ENCODE peak calls at places on chromosomes 3 and 15, in ten cellular contexts. M is A549; P is right atrium auricular region; D is neuronal stem cell; J is IMR-90; L is H9; F is ascending aorta; A is thoracic aorta; O is fibroblast of lung; Z is CD8-positive, alpha-beta memory T cell. N is an unnamed sample. For H3K4me1, the result is how much of the 10 kb centered on the place peaks cover.

GRCh38 chr15:60237411-60237810 is 160.4 kb downstream of the ANXA2 start:
- DNase-seq in M (no peak), P (no peak), D (no peak), J (peak), L (no peak), F (no peak), A (no peak), O (peak), Z (no peak), N (no peak)

GRCh38 chr3:152574461-152575079 is 260.4 kb upstream of the P2RY1 start:
- DNase-seq in M (peak), P (peak), D (peak), J (peak), L (no peak), F (no peak), A (no peak), O (peak), Z (no peak), N (no peak)

GRCh38 chr3:23002846-23003800 is 200.0 kb upstream of the UBE2E2 start:
- DNase-seq in M (no peak), P (no peak), D (no peak), J (peak), L (no peak), F (no peak), A (no peak), O (peak), Z (no peak), N (no peak)

GRCh38 chr15:57583282-57583681 is 8.4 kb upstream of the MYZAP start:
- DNase-seq in M (no peak), P (no peak), D (no peak), J (no peak), L (no peak), F (no peak), A (no peak), O (no peak), Z (no peak), N (no peak)

GRCh38 chr15:48244923-48245322 is 38.8 kb downstream of the SLC12A1 start:
- DNase-seq in M (no peak), P (no peak), D (no peak), J (no peak), L (no peak), F (no peak), A (no peak), O (no peak), Z (no peak), N (no peak)

GRCh38 chr3:101676765-101677435 is at the start of gene ZBTB11:
- DNase-seq in M (peak), P (peak), D (peak), J (peak), L (peak), F (peak), A (peak), O (peak), Z (peak), N (no peak)

GRCh38 chr3:156518726-156519125 is 36.2 kb downstream of the SSR3 start:
- DNase-seq in M (no peak), P (no peak), D (no peak), J (peak), L (no peak), F (no peak), A (no peak), O (no peak), Z (no peak), N (no peak)

GRCh38 chr3:183354325-183354831 is 74.0 kb downstream of the MCF2L2 start:
- DNase-seq in M (no peak), P (no peak), D (no peak), J (no peak), L (no peak), F (no peak), A (no peak), O (no peak), Z (no peak), N (no peak)

GRCh38 chr3:50635066-50635465 is 18.1 kb downstream of the MAPKAPK3 start:
- DNase-seq in M (no peak), P (no peak), D (no peak), J (no peak), L (no peak), F (no peak), A (no peak), O (no peak), Z (no peak), N (no peak)

GRCh38 chr3:157147099-157147803 is 12.7 kb downstream of the CCNL1 start:
- DNase-seq in M (no peak), P (no peak), D (no peak), J (no peak), L (no peak), F (no peak), A (no peak), O (no peak), Z (no peak), N (no peak)

GRCh38 chr3:80668600-80669281 is 900.9 kb upstream of the ROBO1 start:
- DNase-seq in M (no peak), P (no peak), D (no peak), J (no peak), L (no peak), F (no peak), A (no peak), O (no peak), Z (no peak), N (no peak)

GRCh38 chr3:171802601-171802956 is 7.7 kb downstream of the PLD1 start:
- DNase-seq in M (no peak), P (no peak), D (no peak), J (no peak), L (no peak), F (no peak), A (no peak), O (no peak), Z (no peak), N (no peak)
- H3K4me1 ChIP-seq in M (half or more), P (under half), D (under half), J (under half), L (under half), F (under half), A (under half), O (under half), Z (under half), N (under half)

DNA sequence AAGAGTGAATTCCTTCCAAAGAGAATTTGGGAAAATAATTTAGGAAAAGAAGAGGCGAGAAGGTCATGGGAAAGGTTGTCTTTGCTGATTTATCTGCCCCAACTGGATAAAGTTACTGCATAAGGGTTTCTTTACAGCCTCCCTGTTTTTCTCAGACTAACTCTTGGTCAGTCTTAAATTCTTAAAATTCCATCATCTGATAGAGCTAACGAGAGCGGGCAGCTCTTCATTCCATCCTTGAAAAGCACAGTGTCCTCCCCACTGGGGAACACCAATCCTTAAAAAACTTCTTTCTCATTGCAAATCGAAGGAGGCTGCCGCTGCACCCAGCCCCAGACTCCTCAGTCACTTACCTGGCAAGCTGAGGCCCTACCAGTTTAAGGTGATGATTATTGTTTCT is 107.2 kb downstream of the PGPEP1L start:
- DNase-seq in M (no peak), P (no peak), D (no peak), J (peak), L (no peak), F (no peak), A (no peak), O (peak), Z (no peak), N (no peak)
- H3K4me1 ChIP-seq in M (half or more), P (under half), D (under half), J (half or more), L (under half), F (under half), A (half or more), O (under half), Z (under half), N (half or more)

GRCh38 chr15:92075764-92076163 is 222.3 kb downstream of the SLCO3A1 start:
- DNase-seq in M (no peak), P (no peak), D (no peak), J (no peak), L (no peak), F (no peak), A (no peak), O (no peak), Z (no peak), N (no peak)

GRCh38 chr15:92074161-92074560 is 220.7 kb downstream of the SLCO3A1 start:
- DNase-seq in M (no peak), P (no peak), D (no peak), J (no peak), L (no peak), F (no peak), A (no peak), O (no peak), Z (no peak), N (no peak)

GRCh38 chr15:92073044-92073785 is 219.7 kb downstream of the SLCO3A1 start:
- DNase-seq in M (no peak), P (no peak), D (no peak), J (peak), L (no peak), F (no peak), A (no peak), O (peak), Z (no peak), N (no peak)

GRCh38 chr15:92076536-92076935 is 223.0 kb downstream of the SLCO3A1 start:
- DNase-seq in M (no peak), P (no peak), D (no peak), J (no peak), L (no peak), F (no peak), A (no peak), O (no peak), Z (no peak), N (no peak)

DNA sequence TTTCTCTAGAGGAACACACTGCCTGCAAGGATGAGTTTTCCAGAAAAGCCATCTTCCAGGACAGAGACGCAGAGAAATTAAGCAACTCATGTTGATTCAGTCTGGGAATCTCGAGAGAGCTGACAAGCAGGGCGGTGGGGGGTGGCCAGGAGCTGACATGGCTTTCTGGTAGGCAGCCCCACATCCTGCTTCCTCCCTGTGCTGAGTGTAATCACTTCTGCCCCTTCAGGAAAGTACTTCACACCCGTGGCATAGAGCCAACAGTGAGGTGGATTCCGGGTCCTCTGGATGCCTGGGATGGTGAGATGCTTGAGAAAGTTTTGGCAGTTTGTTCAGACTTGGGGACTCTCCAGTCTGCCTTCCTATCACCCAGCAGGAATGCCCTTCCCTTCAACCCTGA is 221.1 kb downstream of the SLCO3A1 start:
- DNase-seq in M (peak), P (peak), D (no peak), J (peak), L (no peak), F (no peak), A (peak), O (no peak), Z (no peak), N (no peak)
- H3K4me1 ChIP-seq in M (under half), P (under half), D (under half), J (under half), L (under half), F (under half), A (under half), O (under half), Z (under half), N (half or more)

GRCh38 chr3:134364936-134365765 is 9.1 kb downstream of the AMOTL2 start:
- DNase-seq in M (no peak), P (no peak), D (no peak), J (no peak), L (no peak), F (no peak), A (no peak), O (no peak), Z (no peak), N (no peak)
- H3K4me1 ChIP-seq in M (half or more), P (under half), D (half or more), J (half or more), L (under half), F (half or more), A (half or more), O (half or more), Z (under half), N (half or more)

DNA sequence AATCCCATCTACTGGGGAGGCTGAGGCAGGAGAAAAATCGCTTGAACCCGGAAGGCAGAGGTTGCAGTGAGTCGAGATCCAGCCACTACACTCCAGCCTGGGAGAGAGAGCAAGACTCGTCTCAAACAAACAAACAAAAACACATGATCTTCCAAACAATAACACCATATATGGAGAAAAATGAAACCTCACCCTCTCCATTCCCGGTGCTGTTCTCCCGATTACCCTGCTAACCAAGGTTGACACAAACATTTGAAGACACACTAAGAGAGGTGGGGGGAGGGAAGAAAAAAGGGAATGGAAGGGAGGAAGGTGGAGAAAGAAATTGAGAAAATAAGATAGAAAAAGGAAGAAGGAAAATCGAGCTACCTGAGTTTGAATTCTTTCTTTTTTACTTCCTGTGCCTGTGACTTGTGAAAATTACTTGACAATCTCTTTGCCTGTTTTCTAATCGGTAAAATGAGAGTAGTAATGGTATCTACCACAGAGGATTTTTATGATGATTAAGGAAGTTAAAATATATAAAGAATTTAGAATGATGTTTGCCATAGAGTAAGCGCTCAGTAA is 1.1 kb upstream of the PLSCR2 start:
- DNase-seq in M (peak), P (no peak), D (no peak), J (no peak), L (no peak), F (no peak), A (no peak), O (no peak), Z (no peak), N (no peak)
- H3K4me1 ChIP-seq in M (under half), P (under half), D (under half), J (under half), L (under half), F (under half), A (under half), O (under half), Z (under half), N (under half)

GRCh38 chr3:129892486-129892856 is 1.0 kb downstream of the TMCC1 start:
- DNase-seq in M (no peak), P (no peak), D (no peak), J (no peak), L (no peak), F (no peak), A (no peak), O (no peak), Z (no peak), N (no peak)

GRCh38 chr3:129890891-129891290 is 2.6 kb downstream of the TMCC1 start:
- DNase-seq in M (no peak), P (no peak), D (no peak), J (no peak), L (no peak), F (no peak), A (no peak), O (no peak), Z (no peak), N (no peak)

GRCh38 chr3:129888739-129889138 is 4.8 kb downstream of the TMCC1 start:
- DNase-seq in M (peak), P (no peak), D (no peak), J (peak), L (no peak), F (no peak), A (no peak), O (peak), Z (no peak), N (no peak)

GRCh38 chr3:129892857-129893615 is 475 bp downstream of the TMCC1 start:
- DNase-seq in M (no peak), P (peak), D (peak), J (no peak), L (peak), F (no peak), A (peak), O (peak), Z (peak), N (no peak)

GRCh38 chr3:129890125-129890524 is 3.4 kb downstream of the TMCC1 start:
- DNase-seq in M (no peak), P (no peak), D (no peak), J (no peak), L (no peak), F (no peak), A (no peak), O (no peak), Z (no peak), N (no peak)
- H3K4me1 ChIP-seq in M (under half), P (under half), D (under half), J (under half), L (under half), F (under half), A (under half), O (under half), Z (under half), N (under half)